ENCODE peak calls at places on chromosomes 13 and 19, in seven cellular contexts. I is Calu3; X is HT-29; O is psoas muscle; H is fibroblast of mammary gland; K is neural progenitor cell; Y is effector CD4-positive, alpha-beta T cell. R is an unnamed sample.

GRCh38 chr13:66859078-66859477 is 371.1 kb downstream of the PCDH9 start:
- DNase-seq in O (no peak), K (no peak), I (no peak), H (no peak), X (no peak), Y (no peak), R (peak)

GRCh38 chr19:3683866-3684816 is 16.1 kb downstream of the PIP5K1C start:
- DNase-seq in I (no peak), Y (no peak), K (no peak), O (no peak), H (peak), X (no peak), R (peak)

GRCh38 chr19:3771906-3772450 is at the start of gene RAX2:
- DNase-seq in Y (no peak), O (no peak), X (no peak), I (no peak), K (no peak), H (no peak), R (no peak)

GRCh38 chr13:72565893-72566292 is 161.5 kb downstream of the MZT1 start:
- DNase-seq in H (peak), K (peak), X (peak), Y (no peak), I (no peak), O (no peak), R (peak)

GRCh38 chr19:1133471-1133929 is 29.7 kb downstream of the GPX4 start:
- DNase-seq in O (no peak), X (no peak), H (peak), K (no peak), Y (peak), I (no peak), R (no peak)

GRCh38 chr19:35717665-35718344 is at the start of gene KMT2B:
- DNase-seq in O (peak), X (peak), H (no peak), Y (no peak), I (peak), K (peak), R (no peak)

GRCh38 chr19:2775556-2776430 is 7.3 kb downstream of the SGTA start:
- DNase-seq in Y (peak), X (no peak), H (peak), O (peak), I (no peak), K (no peak), R (peak)

GRCh38 chr19:16026756-16027155 is 49.5 kb upstream of the TPM4 start:
- DNase-seq in Y (no peak), H (peak), I (no peak), O (no peak), K (no peak), X (no peak), R (no peak)

GRCh38 chr13:102856603-102857002 is 10.8 kb downstream of the ERCC5 start:
- DNase-seq in X (peak), I (no peak), H (peak), Y (no peak), O (peak), K (no peak), R (no peak)

GRCh38 chr19:3358919-3359849 is 7.2 kb upstream of the NFIC start:
- DNase-seq in I (peak), K (peak), H (peak), X (no peak), Y (peak), O (peak), R (peak)

R was measured in choroid plexus epithelial cell.